ENCODE peak calls at places on chromosomes 13 and 19, in four cellular contexts. H is uterus, G is D721Med, N is neural crest cell. E is an unnamed sample.
A peak's percentile ranks its signal among the peaks of the same experiment; 100 is the strongest.

GRCh38 chr19:41537789-41538188 is 38.2 kb upstream of the CEACAM21 start:
- DNase-seq in G (no peak), H (no peak), N (no peak), E (no peak)

GRCh38 chr13:97583884-97584497 is 150.0 kb downstream of the RAP2A start:
- DNase-seq in G (no peak), H (no peak), N (no peak), E (no peak)

GRCh38 chr13:29520671-29521070 is 74.8 kb downstream of the SLC7A1 start:
- DNase-seq in H (no peak), G (no peak), N (no peak), E (no peak)

GRCh38 chr19:53002479-53002878 is 11.2 kb upstream of the ERVV-1 start:
- DNase-seq in N (no peak), G (no peak), H (no peak), E (no peak)

GRCh38 chr19:33298146-33298911 is 4.0 kb downstream of the CEBPA start:
- DNase-seq in N (no peak), G (no peak), H (no peak), E (no peak)

GRCh38 chr19:46371371-46371901 is 24.5 kb downstream of the PPP5C start:
- DNase-seq in G (no peak), N (no peak), H (no peak), E (no peak)

GRCh38 chr13:95335667-95336066 is 34.4 kb upstream of the ABCC4 start:
- DNase-seq in N (no peak), G (no peak), H (no peak), E (no peak)

GRCh38 chr13:28744091-28744536 is 25.3 kb upstream of the SLC46A3 start:
- DNase-seq in G (no peak), N (no peak), H (no peak), E (no peak)

GRCh38 chr13:113124211-113125025 is 1.8 kb downstream of the F10 start:
- DNase-seq in G (no peak), H (peak; percentile 7), N (no peak), E (peak; percentile 8)

GRCh38 chr13:113121928-113122420 is 625 bp upstream of the F10 start:
- DNase-seq in N (no peak), G (no peak), H (no peak), E (peak; percentile 9)

GRCh38 chr13:113122571-113123225 is at the start of gene F10:
- DNase-seq in N (peak; percentile 29), G (no peak), H (peak; percentile 70), E (peak; percentile 84)

GRCh38 chr13:113121183-113121927 is 1.2 kb upstream of the F10 start:
- DNase-seq in N (no peak), H (no peak), G (no peak), E (peak; percentile 12)

GRCh38 chr13:113123226-113124150 is 889 bp downstream of the F10 start:
- DNase-seq in N (no peak), H (no peak), G (no peak), E (peak; percentile 73)
- TF ChIP-seq CTCF in N (peak; percentile 25), H (no peak), G (peak; percentile 16), E (peak; percentile 88)

GRCh38 chr19:3129112-3129511 is 6.7 kb upstream of the GNA15 start:
- DNase-seq in G (no peak), H (no peak), N (no peak), E (no peak)
- TF ChIP-seq CTCF in G (peak; percentile 45), H (peak; percentile 22), N (peak; percentile 67), E (no peak)

GRCh38 chr13:43797869-43798268 is 11.1 kb upstream of the ENOX1 start:
- DNase-seq in G (no peak), N (no peak), H (no peak), E (no peak)
- TF ChIP-seq CTCF in G (no peak), N (no peak), H (no peak), E (no peak)

GRCh38 chr19:50488795-50489194 is 12.1 kb upstream of the GARIN5A start:
- DNase-seq in N (no peak), G (no peak), H (no peak), E (no peak)

GRCh38 chr19:50489461-50490011 is 12.9 kb upstream of the GARIN5A start:
- DNase-seq in H (no peak), N (no peak), G (no peak), E (no peak)

GRCh38 chr19:50485284-50485955 is 8.8 kb upstream of the GARIN5A start:
- DNase-seq in H (no peak), N (no peak), G (no peak), E (no peak)

GRCh38 chr19:50490411-50490811 is 13.8 kb upstream of the GARIN5A start:
- DNase-seq in N (no peak), G (no peak), H (no peak), E (no peak)

GRCh38 chr19:50486823-50487515 is 10.3 kb upstream of the GARIN5A start:
- DNase-seq in H (no peak), N (peak; percentile 67), G (no peak), E (peak; percentile 82)
- TF ChIP-seq CTCF in H (no peak), N (peak; percentile 70), G (peak; percentile 12), E (peak; percentile 77)

DNA sequence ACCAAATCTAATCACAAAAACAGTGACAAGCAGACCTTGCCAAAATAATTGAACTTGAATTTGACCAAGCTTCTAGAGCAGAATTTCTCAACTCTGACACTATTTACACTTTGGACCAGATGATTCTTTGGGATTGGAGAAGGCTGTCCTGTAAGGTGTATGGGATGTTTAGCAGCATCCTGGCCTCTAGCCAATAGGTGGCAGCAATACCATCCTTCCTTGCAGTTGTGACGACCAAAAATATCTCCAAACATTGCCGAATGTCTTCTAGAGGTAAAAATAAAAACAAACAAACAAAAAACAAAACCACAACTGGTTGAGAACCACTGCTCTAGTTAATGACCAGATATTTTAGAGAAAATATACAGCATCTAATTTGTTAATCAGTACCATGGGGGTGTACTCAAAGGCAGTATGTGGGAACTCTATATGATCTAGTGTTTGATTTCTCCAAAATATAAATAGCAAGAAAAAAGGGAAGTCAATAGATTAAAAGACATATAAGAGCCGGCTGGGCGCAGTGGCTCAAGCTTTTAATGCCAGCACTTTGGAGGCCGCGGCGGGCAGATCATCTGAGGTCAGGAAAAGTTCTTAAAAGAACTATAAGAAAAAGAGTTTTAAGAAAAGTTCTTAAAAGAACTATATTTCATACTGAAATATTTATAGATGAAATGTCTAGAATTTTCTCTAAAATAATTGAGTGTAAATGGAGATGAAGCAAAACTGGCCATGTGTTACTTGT is 60.9 kb upstream of the ZNF527 start:
- DNase-seq in H (no peak), G (no peak), N (no peak), E (peak; percentile 56)
- TF ChIP-seq CTCF in H (no peak), G (peak; percentile 49), N (peak; percentile 57), E (peak; percentile 82)

GRCh38 chr13:50810468-50810867 is 33.0 kb downstream of the DLEU7 start:
- DNase-seq in G (no peak), H (no peak), N (no peak), E (no peak)

GRCh38 chr13:50810998-50811397 is 32.5 kb downstream of the DLEU7 start:
- DNase-seq in G (no peak), N (no peak), H (no peak), E (no peak)

GRCh38 chr13:50801087-50801931 is 42.2 kb downstream of the DLEU7 start:
- DNase-seq in G (no peak), H (peak; percentile 39), N (peak; percentile 73), E (peak; percentile 38)

GRCh38 chr13:50809133-50810090 is 34.1 kb downstream of the DLEU7 start:
- DNase-seq in N (no peak), H (no peak), G (no peak), E (no peak)

GRCh38 chr13:50805805-50806204 is 37.7 kb downstream of the DLEU7 start:
- DNase-seq in G (no peak), N (no peak), H (no peak), E (no peak)
- TF ChIP-seq CTCF in G (peak; percentile 16), N (peak; percentile 28), H (no peak), E (no peak)

GRCh38 chr19:1472227-1473055 is 6.6 kb downstream of the C19orf25 start:
- DNase-seq in G (no peak), H (no peak), N (no peak), E (peak; percentile 77)

GRCh38 chr19:1470864-1471513 is 8.0 kb downstream of the C19orf25 start:
- DNase-seq in H (no peak), G (no peak), N (no peak), E (peak; percentile 66)

GRCh38 chr19:1469936-1470863 is 8.8 kb downstream of the C19orf25 start:
- DNase-seq in H (no peak), N (no peak), G (peak; percentile 99), E (peak; percentile 93)

GRCh38 chr19:1473056-1473400 is 6.0 kb downstream of the C19orf25 start:
- DNase-seq in N (no peak), G (no peak), H (no peak), E (no peak)

GRCh38 chr19:1471514-1472107 is 7.4 kb downstream of the C19orf25 start:
- DNase-seq in H (no peak), N (no peak), G (no peak), E (no peak)
- TF ChIP-seq CTCF in H (peak; percentile 4), N (peak; percentile 28), G (peak; percentile 22), E (peak; percentile 64)

DNA sequence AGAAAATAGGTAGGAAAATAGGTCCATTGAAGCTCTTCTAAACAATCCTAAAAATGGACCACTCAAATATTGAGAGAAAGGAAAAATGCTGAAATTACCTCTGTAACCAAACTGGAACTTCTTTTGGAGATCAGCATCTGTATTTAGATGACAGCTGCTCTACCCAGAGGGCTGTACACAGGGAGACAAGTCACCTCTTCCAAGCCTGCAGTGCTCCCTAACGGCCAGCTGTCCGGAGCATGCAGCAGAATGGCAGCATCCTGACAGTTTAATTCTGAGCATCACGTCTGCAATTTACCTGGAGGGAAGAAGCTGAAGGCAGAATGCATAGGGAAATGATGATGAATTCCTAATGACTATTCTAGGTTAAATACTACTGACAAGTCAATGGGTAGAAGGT is 62.8 kb upstream of the DIAPH3 start:
- DNase-seq in H (no peak), N (no peak), G (peak; percentile 22), E (peak; percentile 47)
- TF ChIP-seq CTCF in H (no peak), N (peak; percentile 46), G (peak; percentile 55), E (peak; percentile 58)

GRCh38 chr13:84980571-84980970 is 818.6 kb downstream of the SLITRK6 start:
- DNase-seq in N (no peak), G (no peak), H (no peak), E (no peak)

GRCh38 chr13:84985860-84986259 is 813.4 kb downstream of the SLITRK6 start:
- DNase-seq in H (no peak), G (no peak), N (no peak), E (peak; percentile 46)

DNA sequence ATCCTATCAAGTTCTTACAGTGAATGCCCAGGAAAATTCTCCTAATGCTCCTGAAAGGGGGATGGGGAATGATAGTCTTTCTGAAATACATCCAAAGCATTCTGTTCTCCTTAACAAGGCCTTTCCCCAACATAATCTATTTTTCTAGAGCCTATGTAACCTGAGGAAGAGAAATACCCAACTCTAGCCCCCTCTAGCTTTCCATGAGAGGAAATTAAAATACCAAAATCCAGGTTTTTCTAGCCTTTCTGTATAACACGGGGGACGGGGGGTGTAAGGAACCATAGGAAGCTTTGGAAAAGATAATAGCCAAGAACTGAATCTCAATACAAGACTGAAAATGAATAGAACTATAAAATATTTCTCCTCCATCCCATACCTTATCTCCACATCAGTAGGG is 815.9 kb downstream of the SLITRK6 start:
- DNase-seq in N (no peak), H (no peak), G (no peak), E (no peak)
- TF ChIP-seq CTCF in N (no peak), H (no peak), G (no peak), E (no peak)

DNA sequence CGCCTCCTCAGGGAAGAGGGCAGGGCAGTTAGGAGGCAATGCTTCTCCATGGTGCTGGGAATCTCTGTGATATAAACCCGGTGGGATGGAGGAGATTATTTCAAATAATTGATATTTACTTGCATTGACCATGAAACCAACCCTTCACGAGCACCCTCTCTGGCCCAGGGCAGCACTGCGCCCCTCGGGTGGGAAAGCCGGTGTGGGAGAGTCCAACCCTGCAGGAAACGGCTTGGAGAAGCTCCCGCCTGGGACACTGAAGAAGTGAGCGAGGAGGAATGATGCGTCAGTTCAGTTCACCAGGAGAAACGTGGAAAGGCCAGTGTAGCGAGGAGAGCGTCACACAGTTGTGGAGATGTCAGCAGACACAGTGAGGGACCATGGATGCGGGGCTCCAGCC is 99.9 kb downstream of the COL4A2 start:
- DNase-seq in G (no peak), N (no peak), H (no peak), E (no peak)
- TF ChIP-seq CTCF in G (no peak), N (no peak), H (no peak), E (no peak)

E was measured in WERI-Rb-1.